ENCODE peak calls at places on chromosomes 3 and 15, in four cellular contexts. S, D, I and E are unnamed samples.

GRCh38 chr3:16085884-16086608 is 88.4 kb upstream of the GALNT15 start:
- DNase-seq in S (no peak), D (peak; percentile 87), I (no peak), E (no peak)

GRCh38 chr15:48617619-48618018 is 27.9 kb downstream of the FBN1 start:
- DNase-seq in S (peak; percentile 94), D (no peak), I (peak; percentile 85), E (no peak)

GRCh38 chr3:188217011-188217463 is 63.1 kb downstream of the LPP start:
- DNase-seq in S (no peak), D (no peak), I (no peak), E (no peak)

GRCh38 chr15:85149460-85150129 is 167.9 kb downstream of the PDE8A start:
- DNase-seq in S (no peak), D (no peak), I (no peak), E (no peak)

GRCh38 chr3:4398906-4399305 is 68.2 kb downstream of the SUMF1 start:
- DNase-seq in S (no peak), D (no peak), I (no peak), E (no peak)

GRCh38 chr3:168457973-168458539 is 362.3 kb upstream of the GOLIM4 start:
- DNase-seq in S (no peak), D (no peak), I (no peak), E (no peak)

GRCh38 chr3:23161896-23162570 is 41.1 kb upstream of the UBE2E2 start:
- DNase-seq in S (no peak), D (no peak), I (no peak), E (no peak)

GRCh38 chr15:32029409-32029861 is 880 bp upstream of the CHRNA7 start:
- DNase-seq in S (no peak), D (no peak), I (no peak), E (no peak)

GRCh38 chr3:164486150-164486549 is 592.1 kb downstream of the SI start:
- DNase-seq in S (peak; percentile 73), D (no peak), I (no peak), E (no peak)

GRCh38 chr15:48112242-48112641 is 8.5 kb upstream of the SLC24A5 start:
- DNase-seq in S (no peak), D (no peak), I (no peak), E (no peak)

GRCh38 chr3:37892917-37893595 is 31.4 kb downstream of the CTDSPL start:
- DNase-seq in S (peak; percentile 64), D (peak; percentile 81), I (no peak), E (no peak)

GRCh38 chr3:100108464-100109079 is 5.7 kb downstream of the FILIP1L start:
- DNase-seq in S (no peak), D (no peak), I (peak; percentile 37), E (no peak)

GRCh38 chr3:23884481-23884880 is 32.3 kb downstream of the NKIRAS1 start:
- DNase-seq in S (no peak), D (no peak), I (no peak), E (no peak)

GRCh38 chr15:43516801-43517353 is 531 bp upstream of the MAP1A start:
- DNase-seq in S (peak; percentile 54), D (no peak), I (no peak), E (no peak)

GRCh38 chr3:43379343-43379742 is 93.0 kb downstream of the SNRK start:
- DNase-seq in S (peak; percentile 44), D (no peak), I (no peak), E (no peak)